ENCODE peak calls at places on chromosome 6, in four cellular contexts. J is H4, R is AML-193, I is AG04450. S is an unnamed sample.

GRCh38 chr6:33208089-33208967 is at the start of gene RING1:
- DNase-seq in J (peak), R (peak), I (no peak), S (peak)

GRCh38 chr6:138539882-138540281 is 40.6 kb upstream of the NHSL1 start:
- DNase-seq in J (no peak), R (peak), I (no peak), S (no peak)

GRCh38 chr6:168196881-168197635 is 118.0 kb upstream of the FRMD1 start:
- DNase-seq in J (no peak), R (no peak), I (no peak), S (peak)

GRCh38 chr6:144263786-144264185 is 21.3 kb upstream of the UTRN start:
- DNase-seq in J (no peak), R (no peak), I (no peak), S (no peak)

GRCh38 chr6:37134622-37135191 is 35.2 kb upstream of the PIM1 start:
- DNase-seq in J (peak), R (no peak), I (peak), S (no peak)

GRCh38 chr6:152184573-152185157 is 377.2 kb downstream of the ESR1 start:
- DNase-seq in J (no peak), R (no peak), I (no peak), S (no peak)

GRCh38 chr6:105759946-105760345 is 326.2 kb upstream of the PRDM1 start:
- DNase-seq in J (peak), R (no peak), I (peak), S (no peak)

GRCh38 chr6:7841781-7842468 is 68.7 kb downstream of the TXNDC5 start:
- DNase-seq in J (no peak), R (no peak), I (no peak), S (no peak)

GRCh38 chr6:112149719-112150263 is 62.4 kb downstream of the FAM229B start:
- DNase-seq in J (peak), R (no peak), I (peak), S (no peak)

GRCh38 chr6:163709255-163709654 is 294.7 kb downstream of the QKI start:
- DNase-seq in J (no peak), R (no peak), I (no peak), S (no peak)

GRCh38 chr6:150541587-150541986 is 58.1 kb upstream of the PLEKHG1 start:
- DNase-seq in J (no peak), R (no peak), I (no peak), S (no peak)

GRCh38 chr6:18216411-18216810 is 47.9 kb downstream of the DEK start:
- DNase-seq in J (no peak), R (no peak), I (peak), S (no peak)

GRCh38 chr6:138036955-138037592 is 70.1 kb downstream of the PERP start:
- DNase-seq in J (no peak), R (no peak), I (no peak), S (no peak)

GRCh38 chr6:44002071-44002590 is 125.1 kb downstream of the MRPL14 start:
- DNase-seq in J (no peak), R (no peak), I (no peak), S (no peak)

GRCh38 chr6:168186438-168186837 is 107.4 kb upstream of the FRMD1 start:
- DNase-seq in J (no peak), R (no peak), I (no peak), S (peak)

GRCh38 chr6:35669441-35669776 is 19.3 kb downstream of the FKBP5 start:
- DNase-seq in J (peak), R (peak), I (no peak), S (no peak)

GRCh38 chr6:43138267-43138666 is 32.8 kb upstream of the SRF start:
- DNase-seq in J (no peak), R (no peak), I (no peak), S (no peak)

GRCh38 chr6:136063095-136063494 is 187.0 kb downstream of the MTFR2 start:
- DNase-seq in J (no peak), R (no peak), I (no peak), S (no peak)

GRCh38 chr6:16766043-16766521 is 4.8 kb upstream of the ATXN1 start:
- DNase-seq in J (peak), R (no peak), I (no peak), S (no peak)

GRCh38 chr6:16898640-16899428 is 137.6 kb upstream of the ATXN1 start:
- DNase-seq in J (no peak), R (no peak), I (no peak), S (no peak)

S was measured in posterior cingulate gyrus.